ENCODE peak calls at places on chromosomes 12 and 14, in nine cellular contexts. G, C, O, E, N, T, M, Y and A are unnamed samples. For H3K4me1 and H3K27me3, the result is how much of the 10 kb centered on the place peaks cover.

GRCh38 chr14:37973031-37973908 is 234.4 kb upstream of the SSTR1 start:
- DNase-seq in G (no peak), C (no peak), O (no peak), E (no peak), N (no peak), T (no peak), M (no peak), Y (no peak), A (peak)

GRCh38 chr12:101074940-101075680 is 134.9 kb downstream of the SLC5A8 start:
- DNase-seq in G (no peak), C (no peak), O (no peak), E (no peak), N (no peak), T (no peak), M (no peak), Y (no peak), A (peak)

GRCh38 chr12:27015730-27016076 is 1.5 kb upstream of the TM7SF3 start:
- DNase-seq in G (no peak), C (no peak), O (no peak), E (no peak), N (no peak), T (peak), M (no peak), Y (no peak), A (peak)

GRCh38 chr12:25458047-25458552 is 95.0 kb downstream of the LMNTD1 start:
- DNase-seq in G (no peak), C (no peak), O (no peak), E (no peak), N (peak), T (no peak), M (no peak), Y (no peak), A (peak)

GRCh38 chr14:22997676-22998323 is 12.1 kb downstream of the C14orf93 start:
- DNase-seq in G (no peak), C (no peak), O (no peak), E (no peak), N (no peak), T (no peak), M (no peak), Y (no peak), A (no peak)

GRCh38 chr14:100677152-100677924 is 49.4 kb upstream of the DLK1 start:
- DNase-seq in G (peak), C (no peak), O (no peak), E (no peak), N (no peak), T (no peak), M (no peak), Y (no peak), A (no peak)

GRCh38 chr12:119375619-119376018 is 41.1 kb downstream of the CCDC60 start:
- DNase-seq in G (no peak), C (no peak), O (no peak), E (no peak), N (no peak), T (no peak), M (no peak), Y (no peak), A (no peak)

GRCh38 chr12:66247741-66248140 is 54.6 kb upstream of the HELB start:
- DNase-seq in G (no peak), C (no peak), O (no peak), E (no peak), N (no peak), T (no peak), M (no peak), Y (no peak), A (peak)

GRCh38 chr14:92513966-92514843 is 624 bp downstream of the RIN3 start:
- DNase-seq in G (peak), C (no peak), O (no peak), E (peak), N (no peak), T (peak), M (peak), Y (no peak), A (peak)

GRCh38 chr12:9319044-9319841 is 111.0 kb upstream of the PZP start:
- DNase-seq in G (no peak), C (no peak), O (no peak), E (no peak), N (no peak), T (no peak), M (no peak), Y (no peak), A (peak)

GRCh38 chr14:34099630-34100029 is 148.8 kb upstream of the EGLN3 start:
- DNase-seq in G (no peak), C (no peak), O (no peak), E (no peak), N (no peak), T (no peak), M (no peak), Y (no peak), A (no peak)

GRCh38 chr12:64999157-64999425 is 122.0 kb downstream of the WIF1 start:
- DNase-seq in G (no peak), C (no peak), O (no peak), E (no peak), N (no peak), T (no peak), M (no peak), Y (no peak), A (no peak)

GRCh38 chr12:62426095-62426488 is 40.5 kb upstream of the MON2 start:
- DNase-seq in G (no peak), C (no peak), O (no peak), E (no peak), N (no peak), T (no peak), M (no peak), Y (no peak), A (peak)

GRCh38 chr12:104136577-104136976 is 1.4 kb downstream of the NFYB start:
- DNase-seq in G (no peak), C (no peak), O (no peak), E (no peak), N (no peak), T (no peak), M (no peak), Y (no peak), A (peak)

GRCh38 chr12:69475237-69475984 is 5.2 kb downstream of the FRS2 start:
- DNase-seq in G (no peak), C (no peak), O (no peak), E (no peak), N (no peak), T (no peak), M (no peak), Y (no peak), A (peak)

GRCh38 chr12:92745874-92746553 is 43.2 kb downstream of the PLEKHG7 start:
- DNase-seq in G (peak), C (no peak), O (peak), E (peak), N (peak), T (no peak), M (no peak), Y (no peak), A (peak)

GRCh38 chr12:10618338-10618987 is 5.1 kb upstream of the MAGOHB start:
- DNase-seq in G (no peak), C (no peak), O (no peak), E (no peak), N (no peak), T (no peak), M (no peak), Y (no peak), A (peak)

GRCh38 chr12:19316420-19316819 is 122.9 kb upstream of the AEBP2 start:
- DNase-seq in G (no peak), C (no peak), O (no peak), E (no peak), N (no peak), T (no peak), M (no peak), Y (no peak), A (peak)

GRCh38 chr12:28162697-28163096 is 27.6 kb upstream of the CCDC91 start:
- DNase-seq in G (no peak), C (no peak), O (no peak), E (no peak), N (no peak), T (no peak), M (no peak), Y (no peak), A (no peak)

GRCh38 chr14:68172664-68173063 is 353.1 kb downstream of the RAD51B start:
- DNase-seq in G (no peak), C (no peak), O (no peak), E (no peak), N (no peak), T (no peak), M (no peak), Y (no peak), A (no peak)

GRCh38 chr12:91999823-92000222 is 145.8 kb downstream of the BTG1 start:
- DNase-seq in G (no peak), C (no peak), O (no peak), E (no peak), N (no peak), T (no peak), M (no peak), Y (no peak), A (no peak)

GRCh38 chr14:26334288-26334687 is 263.5 kb downstream of the NOVA1 start:
- DNase-seq in G (no peak), C (no peak), O (no peak), E (no peak), N (no peak), T (no peak), M (no peak), Y (no peak), A (no peak)

GRCh38 chr14:31777312-31777711 is 216.1 kb downstream of the NUBPL start:
- DNase-seq in G (no peak), C (no peak), O (no peak), E (no peak), N (no peak), T (no peak), M (no peak), Y (no peak), A (no peak)

GRCh38 chr12:75979181-75979580 is 52.4 kb downstream of the PHLDA1 start:
- DNase-seq in G (no peak), C (peak), O (no peak), E (no peak), N (no peak), T (no peak), M (no peak), Y (no peak), A (peak)

GRCh38 chr14:102280376-102280962 is 24.5 kb downstream of the MOK start:
- DNase-seq in G (no peak), C (no peak), O (no peak), E (no peak), N (no peak), T (no peak), M (no peak), Y (no peak), A (peak)

GRCh38 chr14:99670361-99671229 is 13.5 kb upstream of the CYP46A1 start:
- DNase-seq in G (no peak), C (no peak), O (no peak), E (no peak), N (no peak), T (no peak), M (no peak), Y (no peak), A (peak)

GRCh38 chr12:62711626-62712305 is 223.2 kb downstream of the PPM1H start:
- DNase-seq in G (no peak), C (no peak), O (no peak), E (no peak), N (no peak), T (no peak), M (no peak), Y (no peak), A (no peak)

GRCh38 chr12:6218526-6218925 is 18.3 kb downstream of the CD9 start:
- DNase-seq in G (no peak), C (no peak), O (no peak), E (no peak), N (no peak), T (no peak), M (no peak), Y (no peak), A (no peak)
- H3K4me1 ChIP-seq in G (under half), C (under half), O (half or more), E (under half), N (under half), T (under half), M (under half), Y (under half), A (under half)

GRCh38 chr12:29229937-29230336 is 80.9 kb downstream of the FAR2 start:
- DNase-seq in G (no peak), C (no peak), O (no peak), E (no peak), N (no peak), T (no peak), M (no peak), Y (no peak), A (no peak)

GRCh38 chr12:29230800-29231560 is 81.9 kb downstream of the FAR2 start:
- DNase-seq in G (no peak), C (no peak), O (no peak), E (no peak), N (no peak), T (no peak), M (no peak), Y (no peak), A (no peak)

GRCh38 chr12:29229158-29229505 is 80.1 kb downstream of the FAR2 start:
- DNase-seq in G (no peak), C (no peak), O (no peak), E (no peak), N (no peak), T (no peak), M (no peak), Y (no peak), A (no peak)

GRCh38 chr12:29226621-29227020 is 77.5 kb downstream of the FAR2 start:
- DNase-seq in G (no peak), C (no peak), O (no peak), E (no peak), N (no peak), T (no peak), M (no peak), Y (no peak), A (peak)

GRCh38 chr12:29228474-29229157 is 79.5 kb downstream of the FAR2 start:
- DNase-seq in G (no peak), C (no peak), O (no peak), E (no peak), N (no peak), T (no peak), M (peak), Y (no peak), A (no peak)
- H3K27me3 ChIP-seq in G (under half), C (under half), O (under half), E (under half), N (under half), T (under half), M (under half), Y (under half), A (under half)

GRCh38 chr12:109445224-109445623 is 31.9 kb downstream of the KCTD10 start:
- DNase-seq in G (no peak), C (no peak), O (no peak), E (no peak), N (no peak), T (no peak), M (no peak), Y (no peak), A (peak)

GRCh38 chr12:109440851-109441490 is 36.1 kb downstream of the KCTD10 start:
- DNase-seq in G (no peak), C (no peak), O (no peak), E (no peak), N (no peak), T (no peak), M (no peak), Y (no peak), A (no peak)

GRCh38 chr12:109446869-109447268 is 30.2 kb downstream of the KCTD10 start:
- DNase-seq in G (no peak), C (no peak), O (no peak), E (no peak), N (no peak), T (no peak), M (no peak), Y (no peak), A (no peak)

GRCh38 chr12:109444263-109444662 is 32.8 kb downstream of the KCTD10 start:
- DNase-seq in G (no peak), C (no peak), O (no peak), E (no peak), N (no peak), T (no peak), M (no peak), Y (no peak), A (no peak)

GRCh38 chr12:109443794-109444193 is 33.3 kb downstream of the KCTD10 start:
- DNase-seq in G (no peak), C (no peak), O (peak), E (no peak), N (no peak), T (no peak), M (no peak), Y (no peak), A (peak)
- H3K4me1 ChIP-seq in G (under half), C (under half), O (under half), E (under half), N (under half), T (under half), M (under half), Y (under half), A (under half)

GRCh38 chr12:131455581-131456110 is 255.2 kb upstream of the SFSWAP start:
- DNase-seq in G (no peak), C (no peak), O (no peak), E (no peak), N (peak), T (no peak), M (no peak), Y (no peak), A (no peak)

GRCh38 chr12:131457331-131458047 is 253.4 kb upstream of the SFSWAP start:
- DNase-seq in G (no peak), C (no peak), O (no peak), E (no peak), N (peak), T (no peak), M (no peak), Y (no peak), A (no peak)

GRCh38 chr12:131458048-131458374 is 252.9 kb upstream of the SFSWAP start:
- DNase-seq in G (no peak), C (no peak), O (no peak), E (no peak), N (no peak), T (no peak), M (no peak), Y (no peak), A (no peak)

GRCh38 chr12:131456301-131457027 is 254.4 kb upstream of the SFSWAP start:
- DNase-seq in G (no peak), C (no peak), O (no peak), E (no peak), N (peak), T (no peak), M (no peak), Y (no peak), A (no peak)

GRCh38 chr12:131457028-131457310 is 253.9 kb upstream of the SFSWAP start:
- DNase-seq in G (no peak), C (no peak), O (no peak), E (no peak), N (no peak), T (no peak), M (no peak), Y (no peak), A (no peak)
- H3K27me3 ChIP-seq in G (under half), C (under half), O (under half), E (under half), N (under half), T (under half), M (under half), Y (under half), A (under half)

DNA sequence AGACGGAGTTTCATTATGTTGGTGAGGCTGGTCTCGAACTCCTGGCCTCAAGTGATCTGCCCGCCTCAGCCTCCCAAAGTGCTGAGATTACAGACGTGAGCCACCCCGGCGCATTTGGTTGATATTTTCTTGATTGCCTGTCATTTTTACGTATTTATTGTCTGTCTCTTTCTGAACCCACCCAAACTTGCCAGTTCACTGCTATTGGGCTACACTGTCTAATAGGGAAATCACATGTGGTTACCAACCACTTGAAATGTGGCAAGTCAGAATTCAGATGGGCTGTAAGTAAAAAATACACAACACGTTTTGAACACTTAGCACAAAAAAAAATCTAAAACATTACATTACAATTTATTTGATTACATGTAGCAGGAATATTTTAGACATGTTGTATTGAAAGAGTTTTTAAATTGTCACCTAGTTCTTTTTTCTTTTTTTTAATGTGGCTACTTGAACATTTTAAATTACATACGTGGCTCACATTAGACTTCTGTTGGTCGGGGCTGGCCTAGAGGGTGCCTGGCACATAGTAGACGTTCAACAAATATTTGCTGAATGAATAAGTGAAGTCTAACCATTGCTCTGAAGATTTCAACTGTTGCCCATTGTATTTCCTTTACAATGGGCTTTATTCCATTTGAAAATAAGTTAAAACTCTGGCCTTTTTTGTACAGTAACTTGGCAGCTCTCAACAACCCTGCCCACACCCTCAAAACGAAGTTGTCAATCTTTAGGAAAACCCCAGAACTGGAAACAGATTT is 1.9 kb downstream of the WSB2 start:
- DNase-seq in G (no peak), C (no peak), O (no peak), E (peak), N (no peak), T (no peak), M (no peak), Y (no peak), A (peak)
- H3K4me1 ChIP-seq in G (under half), C (under half), O (half or more), E (under half), N (under half), T (under half), M (under half), Y (under half), A (under half)

DNA sequence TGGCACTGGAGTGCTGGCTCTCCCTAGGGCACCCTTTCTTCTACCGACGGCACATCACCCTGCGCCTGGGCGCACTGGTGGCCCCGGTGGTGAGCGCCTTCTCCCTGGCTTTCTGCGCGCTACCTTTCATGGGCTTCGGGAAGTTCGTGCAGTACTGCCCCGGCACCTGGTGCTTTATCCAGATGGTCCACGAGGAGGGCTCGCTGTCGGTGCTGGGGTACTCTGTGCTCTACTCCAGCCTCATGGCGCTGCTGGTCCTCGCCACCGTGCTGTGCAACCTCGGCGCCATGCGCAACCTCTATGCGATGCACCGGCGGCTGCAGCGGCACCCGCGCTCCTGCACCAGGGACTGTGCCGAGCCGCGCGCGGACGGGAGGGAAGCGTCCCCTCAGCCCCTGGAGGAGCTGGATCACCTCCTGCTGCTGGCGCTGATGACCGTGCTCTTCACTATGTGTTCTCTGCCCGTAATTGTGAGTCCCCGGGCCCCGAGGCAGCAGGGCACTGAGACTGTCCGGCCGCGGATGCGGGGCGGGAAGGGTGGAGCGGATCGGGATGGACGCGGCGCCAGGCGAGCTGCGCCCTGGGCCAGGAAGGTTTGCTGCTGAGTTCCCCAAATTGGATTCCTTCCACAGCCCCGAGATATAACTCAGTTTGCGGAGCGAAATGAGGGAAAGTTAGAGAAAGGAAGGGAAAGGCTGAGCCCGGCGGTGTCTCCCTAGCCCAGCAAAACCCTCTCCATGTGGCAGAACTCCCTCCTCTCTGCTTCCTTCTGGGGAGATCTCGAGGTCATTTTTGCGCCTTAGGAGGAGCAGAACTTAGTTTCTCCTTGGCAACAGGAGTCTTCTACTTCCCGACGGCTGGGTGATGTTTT is 928 bp downstream of the PTGDR start:
- DNase-seq in G (no peak), C (no peak), O (no peak), E (peak), N (no peak), T (no peak), M (peak), Y (no peak), A (peak)
- H3K27me3 ChIP-seq in G (under half), C (under half), O (under half), E (under half), N (under half), T (under half), M (half or more), Y (under half), A (under half)

DNA sequence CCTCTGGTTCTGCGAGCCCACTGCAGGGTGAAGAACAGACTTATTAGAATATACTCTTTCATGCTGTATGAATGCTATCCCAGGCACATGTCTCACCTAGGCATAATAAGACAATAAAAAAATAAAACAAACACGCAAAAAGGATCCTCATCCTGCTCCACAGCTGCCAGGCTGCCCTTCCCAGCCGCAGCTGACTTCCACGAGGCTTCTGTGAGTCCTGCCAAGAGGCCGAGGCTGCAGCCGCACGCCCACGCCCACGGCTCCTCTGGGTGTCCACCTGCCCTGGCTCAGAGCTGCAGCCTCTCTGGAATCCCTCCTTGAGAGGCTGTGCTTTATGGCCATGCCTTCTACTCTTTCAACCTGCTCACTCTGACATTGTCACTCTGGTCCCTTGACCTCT is 6.9 kb downstream of the SMIM41 start:
- DNase-seq in G (no peak), C (no peak), O (no peak), E (peak), N (no peak), T (no peak), M (no peak), Y (no peak), A (peak)
- H3K4me1 ChIP-seq in G (under half), C (under half), O (under half), E (under half), N (under half), T (under half), M (under half), Y (under half), A (under half)

GRCh38 chr12:114662512-114663177 is 21.3 kb downstream of the TBX3 start:
- DNase-seq in G (peak), C (peak), O (peak), E (peak), N (peak), T (peak), M (peak), Y (peak), A (peak)
- H3K27me3 ChIP-seq in G (under half), C (under half), O (under half), E (under half), N (under half), T (under half), M (under half), Y (under half), A (under half)